ENCODE peak calls at places on chromosomes 3 and 15, in eight cellular contexts. I is B cell, R is gastrocnemius medialis, E is coronary artery, W is tibial nerve, M is ovary, V is HFF-Myc, Q is HFFc6. K is an unnamed sample.

GRCh38 chr3:12170207-12170606 is 11.5 kb upstream of the TIMP4 start:
- DNase-seq in V (no peak), I (peak), W (no peak), M (no peak), R (peak), E (no peak), Q (peak), K (peak)

GRCh38 chr3:138114431-138114918 is 933 bp downstream of the DZIP1L start:
- DNase-seq in W (no peak), R (no peak), I (no peak), M (peak), Q (no peak), E (no peak), V (no peak), K (peak)

GRCh38 chr3:53149006-53149690 is 11.9 kb upstream of the PRKCD start:
- DNase-seq in W (no peak), E (no peak), V (no peak), R (no peak), I (no peak), Q (no peak), M (no peak), K (no peak)

GRCh38 chr15:99407716-99408115 is 156.4 kb downstream of the LRRC28 start:
- DNase-seq in R (no peak), V (no peak), I (no peak), E (peak), Q (no peak), M (no peak), W (no peak), K (no peak)

GRCh38 chr3:116314476-116314875 is 130.8 kb downstream of the LSAMP start:
- DNase-seq in I (no peak), V (no peak), E (no peak), M (no peak), R (no peak), Q (no peak), W (no peak), K (no peak)

GRCh38 chr3:171258316-171258715 is 201.9 kb downstream of the TNIK start:
- DNase-seq in R (peak), V (no peak), E (no peak), Q (no peak), M (no peak), I (no peak), W (no peak), K (no peak)

GRCh38 chr3:169241575-169241927 is 422.0 kb downstream of the MECOM start:
- DNase-seq in Q (peak), W (no peak), M (no peak), I (no peak), V (no peak), R (no peak), E (no peak), K (peak)

GRCh38 chr3:74605437-74605836 is 9.0 kb downstream of the CNTN3 start:
- DNase-seq in I (no peak), E (no peak), R (no peak), W (no peak), Q (no peak), V (no peak), M (no peak), K (no peak)

GRCh38 chr15:65304393-65305143 is at the start of gene RNU5B-1:
- DNase-seq in E (no peak), I (peak), V (peak), Q (peak), M (peak), W (peak), R (peak), K (peak)

GRCh38 chr3:161890147-161890625 is 393.6 kb downstream of the OTOL1 start:
- DNase-seq in E (no peak), M (no peak), Q (peak), W (peak), R (no peak), I (no peak), V (peak), K (peak)

GRCh38 chr3:125245521-125245920 is 33.0 kb upstream of the SLC12A8 start:
- DNase-seq in M (no peak), W (no peak), R (no peak), I (no peak), Q (peak), E (no peak), V (no peak), K (no peak)

GRCh38 chr3:62981962-62982361 is 106.7 kb upstream of the CADPS start:
- DNase-seq in R (no peak), V (no peak), E (no peak), Q (no peak), M (no peak), I (no peak), W (no peak), K (no peak)

GRCh38 chr3:190865828-190866227 is 3.3 kb upstream of the GMNC start:
- DNase-seq in M (no peak), I (no peak), W (no peak), V (no peak), E (no peak), Q (no peak), R (no peak), K (no peak)

GRCh38 chr3:196837819-196838420 is 29.8 kb upstream of the SENP5 start:
- DNase-seq in E (no peak), W (peak), V (peak), R (peak), Q (peak), I (peak), M (peak), K (peak)

GRCh38 chr3:114706591-114707224 is 412.9 kb downstream of the TIGIT start:
- DNase-seq in V (peak), I (no peak), E (no peak), Q (peak), W (no peak), R (peak), M (no peak), K (peak)

GRCh38 chr3:140588558-140588957 is 89.3 kb upstream of the TRIM42 start:
- DNase-seq in Q (no peak), M (no peak), W (no peak), I (no peak), V (no peak), E (no peak), R (no peak), K (no peak)

GRCh38 chr3:196753201-196753600 is 13.5 kb downstream of the PAK2 start:
- DNase-seq in E (no peak), I (no peak), Q (no peak), W (no peak), M (no peak), V (no peak), R (no peak), K (no peak)

GRCh38 chr3:182644800-182645433 is 148.4 kb upstream of the ATP11B start:
- DNase-seq in M (no peak), E (no peak), W (no peak), Q (no peak), R (no peak), V (no peak), I (no peak), K (no peak)

GRCh38 chr15:81888748-81889479 is 156.9 kb downstream of the MEX3B start:
- DNase-seq in V (peak), Q (peak), W (peak), R (no peak), I (no peak), E (no peak), M (no peak), K (peak)

GRCh38 chr15:98933376-98933775 is 74.2 kb downstream of the PGPEP1L start:
- DNase-seq in Q (no peak), V (no peak), E (no peak), R (no peak), I (no peak), W (no peak), M (no peak), K (no peak)

GRCh38 chr15:100502651-100503050 is 26.1 kb downstream of the CERS3 start:
- DNase-seq in Q (no peak), E (no peak), R (no peak), V (no peak), W (no peak), M (no peak), I (no peak), K (no peak)

GRCh38 chr3:56758539-56758981 is 43.2 kb downstream of the ARHGEF3 start:
- DNase-seq in Q (peak), M (no peak), E (no peak), I (peak), W (no peak), V (peak), R (peak), K (peak)

GRCh38 chr3:121552379-121552778 is 6.6 kb upstream of the POLQ start:
- DNase-seq in Q (no peak), M (no peak), E (no peak), V (no peak), I (no peak), W (no peak), R (no peak), K (no peak)

GRCh38 chr15:44033894-44034293 is 161.2 kb downstream of the FRMD5 start:
- DNase-seq in I (no peak), E (no peak), W (peak), R (no peak), Q (peak), M (no peak), V (peak), K (peak)

GRCh38 chr3:111781561-111782446 is 77.3 kb upstream of the PHLDB2 start:
- DNase-seq in E (no peak), Q (no peak), I (no peak), M (no peak), V (no peak), W (no peak), R (no peak), K (peak)

GRCh38 chr15:42373274-42373673 is 14.0 kb downstream of the CAPN3 start:
- DNase-seq in Q (no peak), I (no peak), E (no peak), M (no peak), W (no peak), V (no peak), R (peak), K (no peak)

GRCh38 chr15:42404461-42405235 is 45.3 kb downstream of the CAPN3 start:
- DNase-seq in E (no peak), M (no peak), I (no peak), Q (no peak), V (no peak), R (peak), W (no peak), K (no peak)

GRCh38 chr3:10408680-10409079 is 87.8 kb upstream of the SEC13 start:
- DNase-seq in I (no peak), W (no peak), M (no peak), E (no peak), R (no peak), Q (peak), V (no peak), K (no peak)

GRCh38 chr3:57733790-57734189 is 22.3 kb upstream of the SLMAP start:
- DNase-seq in W (no peak), R (no peak), V (no peak), Q (no peak), I (no peak), E (no peak), M (no peak), K (no peak)

GRCh38 chr3:143313598-143314188 is 194.1 kb downstream of the CHST2 start:
- DNase-seq in M (no peak), R (no peak), Q (no peak), E (no peak), W (no peak), I (no peak), V (no peak), K (no peak)

GRCh38 chr3:11136116-11136515 is 18.2 kb upstream of the HRH1 start:
- DNase-seq in Q (peak), W (no peak), E (no peak), V (no peak), R (no peak), I (no peak), M (no peak), K (peak)

GRCh38 chr3:71189480-71189879 is 394.0 kb downstream of the FOXP1 start:
- DNase-seq in E (no peak), W (no peak), V (no peak), Q (no peak), I (no peak), M (no peak), R (no peak), K (no peak)

GRCh38 chr3:20741381-20741780 is 555.4 kb upstream of the SGO1 start:
- DNase-seq in M (no peak), R (no peak), V (no peak), I (no peak), Q (no peak), W (no peak), E (no peak), K (peak)

GRCh38 chr3:76651784-76652183 is 388.1 kb upstream of the ROBO2 start:
- DNase-seq in V (no peak), Q (no peak), I (no peak), M (no peak), W (no peak), R (no peak), E (no peak), K (no peak)

GRCh38 chr3:134677196-134677986 is 26.6 kb upstream of the KY start:
- DNase-seq in V (no peak), M (no peak), Q (no peak), I (no peak), R (peak), W (no peak), E (no peak), K (no peak)

GRCh38 chr15:68650901-68651709 is 72.3 kb downstream of the CORO2B start:
- DNase-seq in Q (no peak), V (no peak), R (no peak), I (peak), W (peak), M (peak), E (peak), K (no peak)

GRCh38 chr3:128537091-128537703 is 44.2 kb upstream of the GATA2 start:
- DNase-seq in E (no peak), M (no peak), I (no peak), V (no peak), W (no peak), Q (no peak), R (no peak), K (no peak)

GRCh38 chr3:20668411-20668810 is 482.4 kb upstream of the SGO1 start:
- DNase-seq in M (no peak), R (no peak), Q (no peak), I (no peak), E (no peak), V (no peak), W (no peak), K (no peak)

GRCh38 chr3:187112934-187113793 is 26.1 kb downstream of the RPL39L start:
- DNase-seq in I (no peak), V (no peak), E (no peak), Q (peak), W (peak), M (no peak), R (no peak), K (peak)

GRCh38 chr3:41118461-41119385 is 80.6 kb upstream of the CTNNB1 start:
- DNase-seq in R (no peak), I (no peak), W (no peak), E (peak), M (no peak), V (no peak), Q (no peak), K (no peak)

GRCh38 chr3:132569153-132569552 is 27.9 kb upstream of the ACKR4 start:
- DNase-seq in M (no peak), I (no peak), R (no peak), W (no peak), Q (peak), E (no peak), V (no peak), K (peak)

GRCh38 chr3:132569580-132569979 is 27.5 kb upstream of the ACKR4 start:
- DNase-seq in Q (peak), E (no peak), M (no peak), V (no peak), R (no peak), W (no peak), I (no peak), K (peak)

GRCh38 chr3:132570011-132570410 is 27.1 kb upstream of the ACKR4 start:
- DNase-seq in Q (no peak), I (no peak), W (no peak), V (no peak), E (no peak), M (no peak), R (no peak), K (no peak)

GRCh38 chr3:132568427-132568826 is 28.6 kb upstream of the ACKR4 start:
- DNase-seq in M (no peak), R (no peak), Q (no peak), I (no peak), W (no peak), V (no peak), E (no peak), K (no peak)

GRCh38 chr3:132573657-132574260 is 23.3 kb upstream of the ACKR4 start:
- DNase-seq in R (no peak), Q (no peak), V (no peak), E (no peak), I (no peak), M (no peak), W (no peak), K (peak)
- TF ChIP-seq CTCF in R (no peak), Q (no peak), V (no peak), E (no peak), I (no peak), M (no peak), W (no peak), K (no peak)

DNA sequence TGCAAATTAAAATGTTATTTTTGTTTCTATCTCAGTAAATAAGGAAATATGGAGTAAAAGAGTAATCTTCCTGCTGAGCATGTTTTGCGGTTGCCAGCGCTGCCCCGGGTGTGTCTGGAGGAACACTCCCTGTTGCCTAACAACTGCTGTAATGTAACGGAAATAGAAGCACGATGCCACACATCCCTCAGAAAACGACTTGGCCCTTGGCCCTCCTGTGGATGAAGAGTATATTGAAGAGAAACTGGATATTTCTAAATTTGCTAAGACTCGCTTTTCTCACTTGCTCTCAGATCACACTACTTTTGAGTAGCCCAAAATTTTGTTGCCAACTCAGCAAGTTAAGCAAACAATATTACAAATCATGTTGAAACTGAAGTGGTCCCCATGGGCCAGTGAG is 18.9 kb downstream of the CX3CR1 start:
- DNase-seq in E (peak), V (peak), Q (peak), R (peak), I (peak), W (peak), M (peak), K (peak)
- TF ChIP-seq CTCF in E (no peak), V (peak), Q (peak), R (peak), I (peak), W (peak), M (no peak), K (peak)

DNA sequence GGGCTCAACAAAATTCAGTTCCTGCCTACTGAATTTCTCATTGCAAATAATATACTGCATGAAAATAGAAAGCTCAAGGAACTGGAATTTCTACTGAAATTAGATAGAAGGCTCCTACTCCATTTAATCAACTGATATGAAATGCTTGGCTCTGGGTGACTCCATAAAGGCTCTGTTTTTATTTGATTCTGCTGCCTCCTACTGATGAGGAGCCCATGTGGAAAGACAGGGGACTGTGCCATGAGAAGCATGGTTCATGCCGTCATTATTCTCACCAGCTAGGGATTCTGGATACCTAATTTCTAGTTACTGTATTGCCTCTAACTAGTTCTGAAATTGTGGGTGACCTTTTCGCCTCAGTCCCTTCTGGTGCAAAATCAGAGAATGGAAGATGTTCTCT is 366.2 kb upstream of the DPH6 start:
- DNase-seq in E (no peak), R (no peak), W (no peak), V (no peak), I (no peak), M (no peak), Q (no peak), K (peak)
- TF ChIP-seq CTCF in E (no peak), R (no peak), W (no peak), V (no peak), I (no peak), M (no peak), Q (peak), K (peak)

GRCh38 chr3:113038326-113038725 is 47.5 kb downstream of the GTPBP8 start:
- DNase-seq in M (no peak), V (no peak), I (no peak), Q (no peak), W (no peak), R (no peak), E (no peak), K (peak)

GRCh38 chr3:113040231-113040630 is 49.4 kb downstream of the GTPBP8 start:
- DNase-seq in Q (no peak), M (no peak), W (no peak), I (no peak), V (no peak), E (no peak), R (no peak), K (no peak)

GRCh38 chr3:113039546-113039945 is 48.8 kb downstream of the GTPBP8 start:
- DNase-seq in M (no peak), W (no peak), Q (no peak), R (no peak), I (no peak), V (no peak), E (no peak), K (no peak)

GRCh38 chr3:113043686-113044085 is 52.9 kb downstream of the GTPBP8 start:
- DNase-seq in M (no peak), R (no peak), E (no peak), W (no peak), I (no peak), V (no peak), Q (no peak), K (no peak)
- TF ChIP-seq CTCF in M (no peak), R (no peak), E (no peak), W (no peak), I (no peak), V (no peak), Q (no peak), K (no peak)

GRCh38 chr3:184716652-184717607 is 5.1 kb upstream of the MAGEF1 start:
- DNase-seq in M (peak), R (peak), E (no peak), Q (peak), V (no peak), I (no peak), W (peak), K (peak)
- TF ChIP-seq CTCF in M (no peak), R (no peak), E (no peak), Q (no peak), V (no peak), I (no peak), W (no peak), K (no peak)

GRCh38 chr3:139572847-139573672 is 33.5 kb upstream of the RBP1 start:
- DNase-seq in I (no peak), M (no peak), E (no peak), W (no peak), R (no peak), Q (no peak), V (no peak), K (peak)
- TF ChIP-seq CTCF in I (no peak), M (no peak), E (no peak), W (no peak), R (no peak), Q (no peak), V (no peak), K (no peak)

GRCh38 chr3:184260571-184261269 is 633 bp downstream of the CAMK2N2 start:
- DNase-seq in Q (no peak), M (no peak), W (no peak), I (no peak), E (peak), V (no peak), R (no peak), K (no peak)
- TF ChIP-seq CTCF in Q (no peak), M (no peak), W (no peak), I (no peak), E (no peak), V (no peak), R (no peak), K (no peak)